ENCODE peak calls at places on chromosomes 6 and 20, in five cellular contexts. U is H1, F is HCT116, A is NB4, I is right lobe of liver. M is an unnamed sample.

GRCh38 chr6:95227301-95227700 is 350.0 kb upstream of the MANEA start:
- DNase-seq in U (no peak), F (no peak), A (no peak), I (no peak), M (no peak)

GRCh38 chr20:20204326-20204725 is 152.0 kb downstream of the CFAP61 start:
- DNase-seq in U (no peak), F (no peak), A (no peak), I (no peak), M (no peak)

GRCh38 chr20:14921546-14921945 is 584.1 kb upstream of the FLRT3 start:
- DNase-seq in U (no peak), F (no peak), A (no peak), I (no peak), M (no peak)

GRCh38 chr6:81938014-81938761 is 185.7 kb upstream of the TENT5A start:
- DNase-seq in U (no peak), F (peak; percentile 96), A (peak; percentile 92), I (no peak), M (no peak)

GRCh38 chr20:47272893-47273590 is 83.5 kb downstream of the ZMYND8 start:
- DNase-seq in U (peak; percentile 57), F (peak; percentile 52), A (peak; percentile 70), I (no peak), M (no peak)

GRCh38 chr6:106979435-106979884 is 4.9 kb upstream of the CD24 start:
- DNase-seq in U (peak; percentile 94), F (peak; percentile 71), A (peak; percentile 85), I (peak; percentile 88), M (peak; percentile 75)

GRCh38 chr6:93305088-93305487 is 114.3 kb downstream of the EPHA7 start:
- DNase-seq in U (no peak), F (no peak), A (no peak), I (no peak), M (no peak)

GRCh38 chr6:133447924-133448323 is 206.8 kb downstream of the EYA4 start:
- DNase-seq in U (no peak), F (no peak), A (peak; percentile 6), I (no peak), M (no peak)

GRCh38 chr6:105941616-105942412 is 144.3 kb upstream of the PRDM1 start:
- DNase-seq in U (no peak), F (no peak), A (no peak), I (no peak), M (no peak)

GRCh38 chr6:54971825-54972224 is 125.3 kb downstream of the FAM83B start:
- DNase-seq in U (no peak), F (peak; percentile 76), A (no peak), I (no peak), M (no peak)

GRCh38 chr20:56422131-56422823 is 10.2 kb downstream of the CASS4 start:
- DNase-seq in U (no peak), F (peak; percentile 38), A (peak; percentile 85), I (no peak), M (no peak)

GRCh38 chr20:38353298-38353697 is 7.0 kb downstream of the LBP start:
- DNase-seq in U (no peak), F (no peak), A (no peak), I (no peak), M (no peak)

GRCh38 chr6:73580247-73581149 is 59.7 kb upstream of the EEF1A1 start:
- DNase-seq in U (peak; percentile 94), F (peak; percentile 96), A (peak; percentile 93), I (peak; percentile 82), M (peak; percentile 83)

GRCh38 chr6:34393191-34393967 is 910 bp upstream of the NUDT3 start:
- DNase-seq in U (no peak), F (no peak), A (peak; percentile 85), I (peak; percentile 20), M (no peak)

GRCh38 chr6:164756142-164756541 is 553.3 kb downstream of the C6orf118 start:
- DNase-seq in U (no peak), F (no peak), A (no peak), I (no peak), M (no peak)

GRCh38 chr6:149334682-149335160 is 17.2 kb downstream of the TAB2 start:
- DNase-seq in U (no peak), F (peak; percentile 75), A (no peak), I (no peak), M (no peak)

GRCh38 chr20:17845701-17846475 is 122.7 kb downstream of the SNX5 start:
- DNase-seq in U (no peak), F (no peak), A (peak; percentile 35), I (no peak), M (no peak)

GRCh38 chr6:10951675-10952282 is 64.9 kb downstream of the SYCP2L start:
- DNase-seq in U (no peak), F (no peak), A (peak; percentile 43), I (no peak), M (no peak)

GRCh38 chr6:146866731-146867414 is 268.1 kb downstream of the ADGB start:
- DNase-seq in U (no peak), F (no peak), A (no peak), I (no peak), M (no peak)

GRCh38 chr6:137764464-137764863 is 102.6 kb upstream of the TNFAIP3 start:
- DNase-seq in U (no peak), F (no peak), A (no peak), I (no peak), M (no peak)

GRCh38 chr6:123715243-123715863 is 78.6 kb upstream of the TRDN start:
- DNase-seq in U (no peak), F (peak; percentile 7), A (peak; percentile 54), I (no peak), M (no peak)

GRCh38 chr20:8018928-8019177 is 708 bp downstream of the TMX4 start:
- DNase-seq in U (no peak), F (no peak), A (no peak), I (no peak), M (no peak)

GRCh38 chr20:726160-726559 is 42.1 kb downstream of the SLC52A3 start:
- DNase-seq in U (no peak), F (no peak), A (no peak), I (no peak), M (no peak)

GRCh38 chr6:6007311-6008113 is 787 bp upstream of the NRN1 start:
- DNase-seq in U (peak; percentile 73), F (no peak), A (peak; percentile 65), I (no peak), M (no peak)

GRCh38 chr20:62136283-62137091 is 6.7 kb downstream of the PSMA7 start:
- DNase-seq in U (no peak), F (peak; percentile 44), A (peak; percentile 82), I (peak; percentile 57), M (peak; percentile 63)

GRCh38 chr6:37432590-37432915 is 468 bp upstream of the CMTR1 start:
- DNase-seq in U (no peak), F (no peak), A (no peak), I (no peak), M (no peak)

GRCh38 chr6:142474446-142475289 is 172.9 kb downstream of the ADGRG6 start:
- DNase-seq in U (peak; percentile 76), F (peak; percentile 77), A (peak; percentile 68), I (peak; percentile 20), M (no peak)

GRCh38 chr20:57479196-57479595 is 45.7 kb downstream of the CTCFL start:
- DNase-seq in U (no peak), F (no peak), A (no peak), I (no peak), M (peak; percentile 28)

GRCh38 chr20:57482148-57482547 is 42.8 kb downstream of the CTCFL start:
- DNase-seq in U (no peak), F (no peak), A (peak; percentile 57), I (no peak), M (peak; percentile 0)

GRCh38 chr20:57482796-57483195 is 42.1 kb downstream of the CTCFL start:
- DNase-seq in U (no peak), F (no peak), A (no peak), I (no peak), M (peak; percentile 40)

GRCh38 chr20:57481281-57481711 is 43.6 kb downstream of the CTCFL start:
- DNase-seq in U (no peak), F (no peak), A (peak; percentile 67), I (no peak), M (no peak)

GRCh38 chr20:57480444-57481152 is 44.3 kb downstream of the CTCFL start:
- DNase-seq in U (no peak), F (no peak), A (peak; percentile 94), I (no peak), M (no peak)
- H3K4me3 ChIP-seq in U (no peak overlapping the region), F (no peak overlapping the region), A (peak overlapping the region; percentile 30), I (no peak overlapping the region), M (no peak overlapping the region)

GRCh38 chr6:31532644-31533454 is 4.1 kb downstream of the MCCD1 start:
- DNase-seq in U (no peak), F (no peak), A (no peak), I (no peak), M (no peak)
- TF ChIP-seq POLR2A in U (no peak), F (no peak), A (no peak), I (no peak), M (no peak)

GRCh38 chr20:49712118-49712517 is 1.6 kb downstream of the B4GALT5 start:
- DNase-seq in U (no peak), F (no peak), A (peak; percentile 62), I (no peak), M (no peak)

GRCh38 chr20:49712918-49713778 is 530 bp downstream of the B4GALT5 start:
- DNase-seq in U (peak; percentile 80), F (no peak), A (peak; percentile 82), I (peak; percentile 57), M (no peak)

GRCh38 chr20:49713779-49714712 is at the start of gene B4GALT5:
- DNase-seq in U (peak; percentile 88), F (peak; percentile 80), A (peak; percentile 97), I (peak; percentile 78), M (peak; percentile 28)

GRCh38 chr20:49715466-49715865 is 1.8 kb upstream of the B4GALT5 start:
- DNase-seq in U (no peak), F (no peak), A (no peak), I (no peak), M (no peak)

DNA sequence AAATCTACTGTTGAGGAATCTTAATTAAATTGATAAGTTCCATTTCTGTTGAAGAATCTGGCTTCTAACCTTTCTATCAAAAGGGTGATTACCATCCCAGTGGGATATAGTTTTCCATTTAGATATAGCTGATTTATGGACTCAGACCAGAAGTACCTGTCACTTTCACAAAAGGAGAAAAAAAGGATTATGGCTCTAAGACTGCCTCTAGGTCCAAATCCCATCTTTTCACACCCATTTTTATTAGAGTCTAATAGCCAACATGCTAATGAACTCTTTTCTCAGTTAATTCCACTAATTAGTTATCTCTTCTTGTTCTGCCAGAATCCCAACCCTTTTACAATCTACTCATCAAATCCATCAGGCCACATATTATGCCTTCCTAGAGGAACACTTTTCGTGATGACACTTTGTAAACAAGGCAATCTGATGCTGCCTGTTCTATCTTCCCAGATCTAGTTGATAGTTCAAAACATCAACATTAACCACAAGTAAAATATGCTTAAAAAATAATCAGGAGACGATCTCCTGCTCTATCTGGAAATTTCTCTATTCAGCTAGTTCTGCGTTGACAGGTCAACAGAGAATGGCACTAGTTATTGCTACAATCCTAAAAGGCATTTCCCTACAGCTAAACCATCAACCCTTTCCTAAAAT is 2.2 kb downstream of the B4GALT5 start:
- DNase-seq in U (no peak), F (no peak), A (no peak), I (no peak), M (no peak)
- H3K4me3 ChIP-seq in U (peak overlapping the region; percentile 81), F (peak overlapping the region; percentile 79), A (peak overlapping the region; percentile 88), I (peak overlapping the region; percentile 92), M (peak overlapping the region; percentile 91)

DNA sequence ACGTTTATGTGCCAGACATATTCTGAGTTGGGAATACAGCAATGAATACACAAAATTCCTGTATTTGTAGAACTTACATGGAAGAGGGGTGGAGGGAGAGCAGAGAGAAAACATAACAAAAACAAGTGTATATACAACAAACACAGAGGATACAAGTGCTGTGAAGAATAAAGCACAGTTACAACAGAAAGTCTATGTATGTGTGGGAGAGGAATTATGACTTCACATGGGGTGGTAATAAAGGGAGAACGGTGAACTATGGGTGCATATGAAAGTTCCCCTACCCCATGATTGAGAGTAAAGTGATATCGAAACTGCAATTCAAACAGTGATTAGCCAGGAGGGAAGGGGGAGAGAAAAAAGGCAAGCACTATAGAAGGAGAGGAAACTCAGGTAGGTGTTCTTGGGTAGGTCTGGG is 24.6 kb downstream of the HBS1L start:
- DNase-seq in U (no peak), F (no peak), A (no peak), I (no peak), M (no peak)
- TF ChIP-seq POLR2A in U (no peak), F (no peak), A (no peak), I (no peak), M (no peak)